ENCODE peak calls at places on chromosomes 5 and 9, in five cellular contexts. P is omental fat pad, E is AG04449, I is IMR-90, F is K562. U is an unnamed sample.

GRCh38 chr5:155616779-155617392 is 603.3 kb downstream of the KIF4B start:
- DNase-seq in E (no peak), P (no peak), I (no peak), F (peak), U (peak)

GRCh38 chr5:139659673-139660072 is 11.5 kb downstream of the CXXC5 start:
- DNase-seq in I (no peak), E (no peak), F (no peak), P (no peak), U (no peak)

GRCh38 chr9:117073539-117074336 is 341.1 kb downstream of the ASTN2 start:
- DNase-seq in P (no peak), E (no peak), I (no peak), F (peak), U (no peak)

GRCh38 chr5:131589510-131590348 is 45.3 kb downstream of the RAPGEF6 start:
- DNase-seq in F (peak), E (no peak), P (no peak), I (peak), U (no peak)

GRCh38 chr5:164600166-164600715 is 1094.8 kb downstream of the MAT2B start:
- DNase-seq in I (peak), E (no peak), F (no peak), P (no peak), U (no peak)

GRCh38 chr9:19184144-19184917 is 46.2 kb upstream of the DENND4C start:
- DNase-seq in F (peak), P (peak), E (peak), I (peak), U (peak)

GRCh38 chr5:177086918-177087706 is 397 bp downstream of the FGFR4 start:
- DNase-seq in E (no peak), F (peak), P (no peak), I (no peak), U (peak)

GRCh38 chr5:94181940-94182339 is 436.5 kb downstream of the KIAA0825 start:
- DNase-seq in P (no peak), E (no peak), F (no peak), I (peak), U (no peak)

GRCh38 chr9:90925581-90926257 is 124.1 kb downstream of the SYK start:
- DNase-seq in E (peak), I (peak), F (no peak), P (no peak), U (no peak)

DNA sequence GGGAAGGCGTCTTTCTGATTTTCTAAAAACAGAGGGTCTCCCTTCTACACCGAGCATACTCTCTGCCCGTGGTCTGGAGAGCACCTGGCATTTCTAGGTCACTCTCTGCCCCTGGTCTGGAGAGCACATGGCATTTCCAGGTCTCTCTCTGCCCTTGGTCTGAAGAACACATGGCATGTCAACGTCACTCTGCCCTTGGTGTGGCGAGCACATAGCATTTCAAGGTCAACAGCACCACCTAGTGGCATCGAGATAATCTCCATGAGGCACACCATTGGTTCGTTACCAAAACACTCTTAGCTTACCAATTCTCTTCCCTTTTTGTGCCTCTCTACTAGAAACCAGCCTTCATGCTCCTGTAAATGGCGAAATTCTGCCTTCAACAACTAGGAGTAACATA is 616.5 kb upstream of the NUDT12 start:
- DNase-seq in F (peak), I (peak), E (no peak), P (no peak), U (no peak)
- TF ChIP-seq CTCF in F (peak), I (peak), E (peak), P (no peak), U (no peak)

DNA sequence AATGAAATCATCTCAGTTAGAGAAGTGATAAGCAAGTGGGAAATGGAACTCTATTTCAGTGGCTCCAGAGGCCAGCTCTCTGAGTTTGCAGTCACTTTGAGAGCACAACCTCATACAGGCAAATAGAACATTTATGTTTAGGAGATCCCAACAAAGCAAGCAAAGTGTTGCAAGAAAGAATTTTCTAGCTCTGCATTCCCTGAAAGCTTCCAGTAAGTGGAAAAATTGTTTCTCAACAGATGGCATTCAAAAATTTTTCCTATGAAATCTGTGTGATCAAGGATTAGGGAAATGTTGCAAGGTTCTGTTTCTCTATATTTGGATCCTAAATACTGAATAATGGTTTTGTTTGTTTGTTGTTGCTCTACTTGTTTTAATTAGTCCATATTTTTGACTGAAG is 764.2 kb upstream of the ZNF608 start:
- DNase-seq in E (no peak), I (no peak), P (no peak), F (no peak), U (no peak)
- TF ChIP-seq CTCF in E (no peak), I (no peak), P (no peak), F (no peak), U (no peak)

DNA sequence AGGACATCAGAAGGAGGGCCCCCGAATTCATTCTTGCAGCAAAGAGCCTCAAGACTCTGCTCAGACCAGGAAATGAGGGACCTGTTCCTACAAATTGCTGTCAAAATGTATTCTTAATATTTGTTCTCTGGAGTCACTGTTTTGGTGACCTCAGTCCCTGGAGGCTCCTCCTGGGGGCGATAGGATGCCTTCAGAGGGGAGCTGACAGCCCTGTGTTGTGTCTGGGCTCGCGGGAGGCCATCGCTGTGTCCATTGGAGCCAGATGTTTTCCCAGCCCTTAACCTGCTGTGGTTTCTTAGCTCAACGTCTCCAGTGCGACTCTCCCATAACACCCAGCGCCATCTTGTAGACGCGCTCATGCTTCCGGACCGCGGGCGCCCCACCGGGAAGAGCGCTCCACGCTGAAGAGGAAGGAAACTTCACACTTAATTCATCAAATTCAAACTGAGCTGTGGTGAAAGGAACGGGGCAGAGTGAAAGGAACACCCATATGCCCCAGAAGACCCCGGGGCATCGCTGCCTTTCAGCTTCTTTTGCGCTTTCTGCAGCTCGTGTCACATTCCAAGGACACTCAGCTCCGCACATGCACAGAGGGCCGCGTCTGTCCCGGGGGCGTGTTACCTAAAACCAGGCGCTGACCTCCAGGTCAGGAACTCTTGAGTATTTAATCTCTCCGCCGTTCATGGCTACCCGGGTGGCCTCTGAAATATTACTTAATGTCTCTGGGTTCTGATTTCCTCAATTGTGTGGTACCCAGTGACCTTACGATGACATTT is 112.3 kb upstream of the GDNF start:
- DNase-seq in E (no peak), F (no peak), I (no peak), P (no peak), U (no peak)
- TF ChIP-seq CTCF in E (no peak), F (no peak), I (no peak), P (no peak), U (no peak)

GRCh38 chr5:149240354-149240998 is 31.2 kb upstream of the AFAP1L1 start:
- DNase-seq in F (no peak), P (no peak), E (no peak), I (no peak), U (peak)
- TF ChIP-seq CTCF in F (no peak), P (no peak), E (no peak), I (no peak), U (no peak)

GRCh38 chr9:71920456-71921189 is 9.2 kb downstream of the C9orf85 start:
- DNase-seq in P (no peak), F (no peak), I (no peak), E (no peak), U (no peak)
- TF ChIP-seq CTCF in P (no peak), F (no peak), I (no peak), E (no peak), U (no peak)

DNA sequence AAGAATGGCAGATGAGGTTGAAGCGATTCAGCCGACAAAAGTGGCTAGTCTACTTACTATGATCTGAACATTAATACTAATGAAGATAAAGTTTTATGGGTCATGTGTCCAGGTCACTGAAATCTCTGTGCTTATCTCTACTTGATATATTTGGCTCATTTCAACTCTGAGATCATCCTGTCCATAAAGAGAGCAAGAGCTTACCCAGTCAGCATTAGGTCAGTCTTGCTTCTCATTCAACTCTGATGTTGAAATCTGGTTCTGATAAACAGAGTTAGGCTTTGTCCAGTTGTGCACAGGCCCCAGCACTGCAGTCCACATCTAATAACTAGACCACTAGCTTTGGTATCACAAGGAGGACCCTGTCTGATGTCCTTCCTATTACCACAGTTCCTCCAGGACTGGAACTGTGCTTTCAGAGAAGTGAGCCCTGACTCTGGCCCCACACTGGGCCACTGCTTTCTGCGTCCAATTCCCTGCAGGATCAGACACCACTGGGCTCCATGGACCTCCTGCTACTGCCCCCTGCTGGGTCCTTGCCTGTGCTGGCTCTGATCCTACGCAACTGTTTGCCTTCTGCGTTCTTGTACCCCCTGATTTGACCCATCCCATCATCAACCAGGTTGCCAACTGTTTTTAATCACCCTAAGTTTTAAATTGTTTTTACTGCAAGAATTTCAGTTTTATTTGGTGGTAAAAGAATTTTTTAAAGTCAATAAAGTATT is 23.7 kb upstream of the FAM120A start:
- DNase-seq in I (no peak), E (no peak), P (no peak), F (peak), U (no peak)
- TF ChIP-seq CTCF in I (no peak), E (no peak), P (no peak), F (peak), U (no peak)

GRCh38 chr9:78130853-78131252 is 99.2 kb upstream of the GNAQ start:
- DNase-seq in P (no peak), E (no peak), F (no peak), I (no peak), U (no peak)

GRCh38 chr9:78133751-78134150 is 102.1 kb upstream of the CEP78 start:
- DNase-seq in I (no peak), F (no peak), E (no peak), P (no peak), U (no peak)

GRCh38 chr9:78130004-78130403 is 98.4 kb upstream of the GNAQ start:
- DNase-seq in P (no peak), F (no peak), E (no peak), I (no peak), U (no peak)

GRCh38 chr9:78131969-78132687 is 100.5 kb upstream of the GNAQ start:
- DNase-seq in E (no peak), I (no peak), F (no peak), P (no peak), U (no peak)

DNA sequence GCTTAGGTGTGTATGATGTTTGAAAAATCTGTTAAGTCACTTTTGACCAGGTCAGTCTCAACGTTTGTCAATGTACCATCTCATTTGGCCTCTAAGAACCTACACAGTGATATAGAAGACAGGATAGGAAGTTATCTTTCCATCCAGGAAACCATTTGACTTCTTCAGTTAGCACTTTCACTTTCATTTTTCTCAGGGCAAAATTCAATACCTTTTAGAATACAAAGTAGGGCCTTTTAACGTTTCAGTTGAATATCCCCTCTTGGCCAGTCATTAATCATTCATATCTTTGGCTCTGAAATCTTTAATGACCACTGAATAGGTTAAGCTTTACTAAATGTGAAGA is 101.0 kb upstream of the GNAQ start:
- DNase-seq in E (no peak), F (no peak), I (no peak), P (no peak), U (no peak)
- TF ChIP-seq CTCF in E (no peak), F (no peak), I (no peak), P (no peak), U (no peak)

GRCh38 chr9:35734096-35734495 is 1.6 kb downstream of the CREB3 start:
- DNase-seq in F (no peak), E (no peak), I (peak), P (no peak), U (no peak)

GRCh38 chr9:35731415-35732184 is 395 bp downstream of the TLN1 start:
- DNase-seq in F (peak), E (no peak), I (no peak), P (no peak), U (no peak)

GRCh38 chr9:35733109-35733541 is 659 bp downstream of the CREB3 start:
- DNase-seq in P (no peak), F (peak), I (peak), E (peak), U (no peak)

GRCh38 chr9:35730486-35730854 is 1.5 kb downstream of the TLN1 start:
- DNase-seq in P (no peak), F (no peak), I (no peak), E (no peak), U (no peak)

GRCh38 chr9:35732185-35733108 is at the start of the genes CREB3 and TLN1:
- DNase-seq in I (peak), F (peak), P (peak), E (peak), U (peak)
- TF ChIP-seq CTCF in I (peak), F (peak), P (no peak), E (peak), U (no peak)

GRCh38 chr5:3385874-3386536 is 209.6 kb upstream of the IRX1 start:
- DNase-seq in I (no peak), P (no peak), E (no peak), F (no peak), U (no peak)

GRCh38 chr5:3392306-3392939 is 203.2 kb upstream of the IRX1 start:
- DNase-seq in I (no peak), F (peak), P (no peak), E (no peak), U (no peak)

GRCh38 chr5:3391210-3391609 is 204.4 kb upstream of the IRX1 start:
- DNase-seq in F (no peak), P (no peak), E (no peak), I (no peak), U (no peak)

GRCh38 chr5:3386676-3387075 is 209.0 kb upstream of the IRX1 start:
- DNase-seq in I (no peak), E (no peak), P (no peak), F (no peak), U (no peak)

DNA sequence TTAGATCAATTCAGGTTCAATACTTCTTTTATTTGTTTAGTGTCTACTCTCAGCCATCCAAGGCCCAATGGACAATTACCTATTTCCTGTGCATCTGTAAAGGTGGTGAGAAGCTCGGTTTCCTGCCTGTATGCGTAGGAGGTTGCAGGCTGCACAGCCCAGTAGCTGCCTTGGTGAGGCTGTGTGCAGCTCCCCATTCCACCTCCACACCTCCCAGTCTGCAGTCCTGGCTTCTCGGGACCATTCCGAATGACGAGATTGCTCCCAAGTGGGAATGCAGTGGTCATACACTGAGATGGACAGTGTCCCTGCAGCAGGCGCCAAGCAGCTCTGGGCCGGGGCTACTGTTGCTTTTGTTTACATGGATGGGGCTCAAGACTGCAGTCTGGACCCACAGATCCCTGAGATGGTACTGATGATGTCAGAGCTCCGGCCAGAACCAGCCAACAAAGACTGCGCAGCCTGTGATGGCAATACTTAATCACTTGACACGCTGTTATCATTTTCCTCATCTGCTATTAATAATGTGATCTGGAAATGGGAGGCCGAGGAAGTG is 206.1 kb upstream of the IRX1 start:
- DNase-seq in P (no peak), E (no peak), I (no peak), F (no peak), U (no peak)
- TF ChIP-seq CTCF in P (no peak), E (no peak), I (no peak), F (no peak), U (no peak)

GRCh38 chr9:2465921-2466460 is 155.6 kb upstream of the VLDLR start:
- DNase-seq in F (no peak), P (no peak), E (no peak), I (peak), U (no peak)

GRCh38 chr9:2465516-2465915 is 156.1 kb upstream of the VLDLR start:
- DNase-seq in I (no peak), F (no peak), E (no peak), P (no peak), U (no peak)

GRCh38 chr9:2466703-2467102 is 154.9 kb upstream of the VLDLR start:
- DNase-seq in I (no peak), P (no peak), E (no peak), F (no peak), U (no peak)

GRCh38 chr9:2473691-2474090 is 147.9 kb upstream of the VLDLR start:
- DNase-seq in P (no peak), I (no peak), F (no peak), E (no peak), U (no peak)

DNA sequence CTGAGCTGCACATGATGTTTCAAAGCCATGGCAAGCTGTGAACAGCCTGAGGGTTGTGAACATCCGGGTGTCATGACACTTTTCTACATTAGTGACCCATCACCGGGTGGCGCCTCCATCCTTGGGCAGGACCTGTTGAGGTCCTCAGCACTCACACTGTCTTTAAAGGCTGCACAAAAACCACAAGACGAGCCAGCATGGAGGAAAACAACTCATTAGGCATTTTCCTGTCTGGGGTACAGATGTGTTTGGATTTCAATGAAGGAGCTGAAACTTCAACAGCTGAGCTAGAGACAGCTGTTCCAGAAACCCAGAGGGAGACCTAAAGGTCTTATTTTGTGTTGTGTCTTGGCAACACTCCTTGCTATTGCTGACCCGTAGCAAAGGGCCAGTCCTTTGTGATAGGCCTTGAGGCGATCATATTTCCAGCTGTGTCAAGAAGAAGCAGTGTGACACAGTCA is 151.9 kb upstream of the VLDLR start:
- DNase-seq in E (no peak), P (no peak), F (no peak), I (peak), U (no peak)
- TF ChIP-seq CTCF in E (no peak), P (no peak), F (no peak), I (peak), U (no peak)